ENCODE peak calls at places on chromosomes 13 and 19, in seven cellular contexts. G is colonic mucosa; X is transverse colon; U is psoas muscle; C is CD8-positive, alpha-beta memory T cell; J is neuronal stem cell; V is breast epithelium. F is an unnamed sample. For H3K9me3, the result is how much of the 10 kb centered on the place peaks cover.

GRCh38 chr13:99380921-99381645 is 73.9 kb upstream of the GPR183 start:
- DNase-seq in G (no peak), X (no peak), U (no peak), C (peak), J (no peak), V (no peak), F (no peak)

GRCh38 chr13:46168341-46168740 is 13.6 kb downstream of the LCP1 start:
- DNase-seq in G (no peak), X (peak), U (no peak), C (peak), J (no peak), V (peak), F (no peak)

GRCh38 chr13:108681986-108682562 is 52.7 kb downstream of the MYO16 start:
- DNase-seq in G (no peak), X (no peak), U (no peak), C (no peak), J (no peak), V (no peak), F (no peak)

GRCh38 chr13:26867451-26868067 is 107.0 kb upstream of the GPR12 start:
- DNase-seq in G (peak), X (no peak), U (no peak), C (no peak), J (peak), V (no peak), F (no peak)

GRCh38 chr19:1469936-1470863 is 8.8 kb downstream of the C19orf25 start:
- DNase-seq in G (peak), X (peak), U (peak), C (peak), J (peak), V (peak), F (no peak)

GRCh38 chr13:45446181-45446580 is 18.6 kb upstream of the COG3 start:
- DNase-seq in G (no peak), X (no peak), U (no peak), C (no peak), J (no peak), V (no peak), F (no peak)

GRCh38 chr19:39915101-39915847 is 19.2 kb downstream of the FCGBP start:
- DNase-seq in G (peak), X (no peak), U (no peak), C (no peak), J (no peak), V (no peak), F (peak)

GRCh38 chr19:54523403-54523802 is 20.8 kb downstream of the LAIR2 start:
- DNase-seq in G (no peak), X (no peak), U (no peak), C (no peak), J (no peak), V (no peak), F (no peak)

GRCh38 chr19:30148039-30148438 is 206.0 kb downstream of the URI1 start:
- DNase-seq in G (peak), X (no peak), U (no peak), C (no peak), J (no peak), V (no peak), F (no peak)

GRCh38 chr19:14433454-14434156 is 499 bp downstream of the PKN1 start:
- DNase-seq in G (peak), X (peak), U (no peak), C (peak), J (no peak), V (no peak), F (no peak)

GRCh38 chr13:23778007-23778687 is 111.1 kb downstream of the MIPEP start:
- DNase-seq in G (no peak), X (no peak), U (no peak), C (no peak), J (no peak), V (no peak), F (no peak)

GRCh38 chr19:35345671-35346111 is 2.0 kb upstream of the FFAR1 start:
- DNase-seq in G (no peak), X (no peak), U (no peak), C (no peak), J (no peak), V (no peak), F (no peak)

GRCh38 chr13:23344923-23345322 is 88.6 kb downstream of the SACS start:
- DNase-seq in G (no peak), X (no peak), U (no peak), C (no peak), J (no peak), V (no peak), F (no peak)

GRCh38 chr13:57552441-57552840 is 79.1 kb upstream of the PCDH17 start:
- DNase-seq in G (no peak), X (no peak), U (no peak), C (no peak), J (no peak), V (peak), F (no peak)

GRCh38 chr19:46615966-46616365 is 8.9 kb downstream of the PTGIR start:
- DNase-seq in G (no peak), X (no peak), U (peak), C (no peak), J (no peak), V (no peak), F (no peak)

GRCh38 chr13:29362849-29363604 is 232.5 kb downstream of the SLC7A1 start:
- DNase-seq in G (peak), X (peak), U (no peak), C (peak), J (peak), V (no peak), F (no peak)

GRCh38 chr13:75178436-75178835 is 303.5 kb downstream of the TBC1D4 start:
- DNase-seq in G (no peak), X (no peak), U (no peak), C (no peak), J (no peak), V (no peak), F (no peak)

GRCh38 chr19:48629599-48630288 is 7.4 kb downstream of the DBP start:
- DNase-seq in G (peak), X (peak), U (peak), C (no peak), J (peak), V (no peak), F (no peak)

GRCh38 chr19:7265963-7266362 is 28.3 kb downstream of the INSR start:
- DNase-seq in G (peak), X (peak), U (peak), C (no peak), J (no peak), V (no peak), F (peak)

GRCh38 chr13:43058836-43059235 is 35.5 kb downstream of the DNAJC15 start:
- DNase-seq in G (no peak), X (no peak), U (no peak), C (no peak), J (no peak), V (no peak), F (no peak)

GRCh38 chr13:51177188-51177587 is 45.0 kb upstream of the FAM124A start:
- DNase-seq in G (no peak), X (no peak), U (no peak), C (no peak), J (no peak), V (no peak), F (no peak)

DNA sequence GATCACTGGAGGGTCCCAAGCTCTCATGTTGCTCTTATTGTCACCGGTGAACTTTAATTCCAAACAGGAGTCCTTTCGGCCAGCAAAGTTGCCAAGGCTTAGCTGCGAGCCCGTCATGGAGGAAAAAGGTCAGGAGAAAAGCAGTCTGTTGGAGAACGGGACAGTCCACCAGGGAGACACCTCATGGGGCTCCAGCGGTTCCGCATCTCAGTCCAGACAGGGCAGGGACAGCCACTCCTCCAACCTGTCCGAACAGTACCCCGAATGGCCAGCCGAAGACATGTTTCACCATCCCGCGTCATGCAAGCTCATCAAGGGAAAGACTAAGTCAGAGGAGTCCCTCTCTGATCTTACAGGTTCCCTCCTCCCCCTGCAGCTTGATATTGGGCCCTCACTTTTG is 10.4 kb downstream of the ZNF91 start:
- DNase-seq in G (no peak), X (no peak), U (no peak), C (no peak), J (no peak), V (no peak), F (no peak)
- H3K9me3 ChIP-seq in G (under half), X (half or more), U (under half), C (under half), J (under half), V (under half), F (under half)

GRCh38 chr19:9148687-9149086 is 8.5 kb downstream of the ZNF317 start:
- DNase-seq in G (no peak), X (no peak), U (no peak), C (no peak), J (no peak), V (no peak), F (no peak)
- H3K9me3 ChIP-seq in G (under half), X (under half), U (under half), C (under half), J (under half), V (half or more), F (under half)

GRCh38 chr19:15616183-15616582 is 1.2 kb downstream of the CYP4F8 start:
- DNase-seq in G (no peak), X (no peak), U (no peak), C (no peak), J (no peak), V (no peak), F (no peak)
- H3K9me3 ChIP-seq in G (under half), X (under half), U (under half), C (under half), J (half or more), V (under half), F (under half)

DNA sequence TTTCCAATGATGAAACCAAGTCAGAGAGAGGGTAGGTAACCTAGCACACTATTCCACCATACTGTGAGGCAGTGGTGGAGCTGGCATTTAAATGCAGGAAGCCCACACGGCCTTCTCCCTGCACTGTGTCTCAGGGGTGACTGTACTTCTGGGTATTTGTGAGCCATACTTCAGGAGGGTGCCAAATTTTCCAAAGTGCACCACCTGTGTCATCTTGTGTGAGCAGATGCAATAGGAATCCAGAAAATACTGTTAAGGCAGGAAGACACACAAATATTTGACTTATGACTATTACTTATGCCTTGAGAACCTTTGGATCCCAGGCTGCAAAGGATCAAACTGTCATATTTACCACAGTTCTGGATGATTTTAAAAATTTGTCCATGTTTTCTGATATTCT is 17.3 kb downstream of the ZNF229 start:
- DNase-seq in G (no peak), X (no peak), U (no peak), C (no peak), J (no peak), V (no peak), F (no peak)
- H3K9me3 ChIP-seq in G (under half), X (half or more), U (half or more), C (under half), J (under half), V (half or more), F (half or more)

DNA sequence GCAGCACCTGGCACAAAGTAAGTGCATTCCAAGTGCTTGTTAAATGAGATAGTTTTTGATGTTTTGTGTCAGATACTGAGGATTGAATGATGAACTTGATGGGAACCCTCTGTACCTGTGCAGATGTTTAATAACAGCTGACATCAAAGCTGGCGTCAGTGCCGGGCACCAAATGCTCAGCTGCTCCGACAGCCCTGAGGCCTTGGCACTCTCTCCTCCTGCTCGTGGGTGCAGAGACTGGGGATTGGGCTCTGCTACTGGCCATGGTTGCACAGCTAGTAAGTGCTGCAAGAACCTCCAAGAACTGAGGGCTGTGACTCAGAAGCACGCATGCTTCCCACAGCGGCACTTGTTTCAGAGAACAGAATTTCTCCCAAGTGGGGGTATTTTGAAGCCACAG is 5.9 kb downstream of the LAMP1 start:
- DNase-seq in G (no peak), X (no peak), U (peak), C (no peak), J (no peak), V (no peak), F (no peak)
- H3K9me3 ChIP-seq in G (under half), X (under half), U (under half), C (under half), J (under half), V (under half), F (under half)

GRCh38 chr13:48072787-48073186 is 22.1 kb downstream of the MED4 start:
- DNase-seq in G (no peak), X (no peak), U (no peak), C (no peak), J (no peak), V (no peak), F (no peak)
- H3K9me3 ChIP-seq in G (under half), X (under half), U (under half), C (under half), J (under half), V (under half), F (under half)

GRCh38 chr19:23099966-23100365 is 16.9 kb upstream of the ZNF730 start:
- DNase-seq in G (no peak), X (no peak), U (no peak), C (no peak), J (no peak), V (no peak), F (no peak)

GRCh38 chr19:23098988-23099387 is 17.8 kb upstream of the ZNF730 start:
- DNase-seq in G (no peak), X (no peak), U (no peak), C (no peak), J (no peak), V (no peak), F (no peak)

GRCh38 chr19:23098286-23098685 is 18.5 kb upstream of the ZNF730 start:
- DNase-seq in G (no peak), X (no peak), U (no peak), C (no peak), J (no peak), V (no peak), F (no peak)

GRCh38 chr19:23093832-23094231 is 23.0 kb upstream of the ZNF730 start:
- DNase-seq in G (no peak), X (no peak), U (no peak), C (no peak), J (no peak), V (no peak), F (no peak)

DNA sequence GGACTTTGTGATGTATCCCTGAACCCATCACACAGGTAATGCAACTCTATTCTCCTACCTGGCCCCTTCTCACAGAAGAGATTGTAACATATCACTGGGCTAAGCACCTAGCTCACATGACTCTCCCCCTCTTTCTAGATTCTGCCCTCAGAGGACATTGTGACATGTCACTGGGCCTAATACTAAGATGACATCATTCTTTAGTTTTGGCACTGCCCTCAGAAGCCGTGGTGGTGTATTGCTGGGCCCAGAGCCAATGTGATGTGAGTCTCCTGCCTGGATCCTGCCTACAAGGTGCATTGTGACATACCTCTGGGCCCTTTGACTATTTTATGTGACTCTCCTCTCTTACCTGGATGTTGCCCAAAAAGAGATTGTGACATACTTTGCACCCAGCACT is 21.4 kb upstream of the ZNF730 start:
- DNase-seq in G (no peak), X (no peak), U (no peak), C (no peak), J (no peak), V (no peak), F (no peak)
- H3K9me3 ChIP-seq in G (under half), X (under half), U (under half), C (under half), J (under half), V (under half), F (under half)